ENCODE peak calls at places on chromosomes 12 and 14, in four cellular contexts. N is A549; Y is activated CD4-positive, alpha-beta T cell treated with anti-CD3 and anti-CD28 coated beads for 48 hours; S is osteocyte. X is an unnamed sample.

GRCh38 chr14:96117101-96117897 is 78.1 kb downstream of the C14orf132 start:
- DNase-seq in Y (peak), S (no peak), N (no peak), X (no peak)

GRCh38 chr12:18224745-18225144 is 36.6 kb upstream of the PIK3C2G start:
- DNase-seq in S (no peak), Y (no peak), N (peak), X (peak)

GRCh38 chr12:131912526-131913274 is 16.4 kb upstream of the PUS1 start:
- DNase-seq in Y (no peak), S (peak), N (peak), X (peak)

GRCh38 chr14:41891624-41892023 is 284.9 kb downstream of the LRFN5 start:
- DNase-seq in S (no peak), Y (no peak), N (no peak), X (no peak)

GRCh38 chr12:80195143-80195726 is 95.9 kb downstream of the OTOGL start:
- DNase-seq in Y (no peak), N (peak), S (no peak), X (peak)

GRCh38 chr12:77893918-77894317 is 63.2 kb downstream of the NAV3 start:
- DNase-seq in N (peak), Y (no peak), S (no peak), X (peak)

GRCh38 chr14:61561657-61562276 is 133.5 kb upstream of the HIF1A start:
- DNase-seq in N (peak), S (no peak), Y (no peak), X (peak)

GRCh38 chr12:131258396-131258795 is 304.7 kb downstream of the ADGRD1 start:
- DNase-seq in S (no peak), Y (no peak), N (no peak), X (no peak)

GRCh38 chr12:43352001-43352400 is 200.0 kb downstream of the ADAMTS20 start:
- DNase-seq in Y (no peak), S (no peak), N (no peak), X (no peak)

GRCh38 chr12:28189774-28190320 is 409 bp upstream of the CCDC91 start:
- DNase-seq in S (no peak), Y (no peak), N (no peak), X (no peak)

GRCh38 chr14:60166144-60166543 is 946 bp upstream of the DHRS7 start:
- DNase-seq in N (no peak), S (no peak), Y (no peak), X (no peak)

GRCh38 chr12:128098725-128099124 is 168.2 kb upstream of the TMEM132C start:
- DNase-seq in S (peak), N (no peak), Y (no peak), X (no peak)

GRCh38 chr14:72745546-72745945 is 148.4 kb downstream of the DPF3 start:
- DNase-seq in S (no peak), Y (no peak), N (no peak), X (no peak)

GRCh38 chr12:57771271-57771872 is 533 bp downstream of the METTL1 start:
- DNase-seq in Y (peak), N (peak), S (peak), X (no peak)

GRCh38 chr12:57539134-57539768 is 7.7 kb downstream of the DCTN2 start:
- DNase-seq in S (no peak), N (no peak), Y (no peak), X (no peak)

GRCh38 chr14:103597623-103598372 is 31.2 kb upstream of the KLC1 start:
- DNase-seq in S (peak), N (no peak), Y (peak), X (peak)

GRCh38 chr12:84572186-84572585 is 340.4 kb downstream of the SLC6A15 start:
- DNase-seq in S (no peak), N (no peak), Y (no peak), X (no peak)

GRCh38 chr12:128783129-128783574 is 40.6 kb downstream of the SLC15A4 start:
- DNase-seq in N (no peak), S (no peak), Y (peak), X (peak)

GRCh38 chr12:71208053-71208685 is 50.4 kb upstream of the TSPAN8 start:
- DNase-seq in Y (no peak), S (no peak), N (no peak), X (peak)

GRCh38 chr12:33944703-33945437 is 77.4 kb upstream of the ALG10 start:
- DNase-seq in S (no peak), N (no peak), Y (no peak), X (no peak)

GRCh38 chr14:47167407-47167806 is 508.0 kb downstream of the MDGA2 start:
- DNase-seq in N (no peak), Y (no peak), S (no peak), X (no peak)

GRCh38 chr12:19915392-19916192 is 452.7 kb upstream of the PDE3A start:
- DNase-seq in S (no peak), N (peak), Y (no peak), X (peak)

GRCh38 chr14:94284221-94284620 is 8.8 kb downstream of the SERPINA10 start:
- DNase-seq in Y (no peak), S (no peak), N (no peak), X (no peak)

GRCh38 chr14:68981539-68981976 is 2.5 kb upstream of the ACTN1 start:
- DNase-seq in N (no peak), Y (no peak), S (no peak), X (no peak)

GRCh38 chr14:50110323-50111037 is 5.9 kb downstream of the VCPKMT start:
- DNase-seq in S (no peak), N (no peak), Y (no peak), X (no peak)

GRCh38 chr12:59700145-59700435 is 104.3 kb downstream of the SLC16A7 start:
- DNase-seq in N (no peak), Y (no peak), S (no peak), X (no peak)

GRCh38 chr14:69658664-69659261 is 47.4 kb downstream of the SUSD6 start:
- DNase-seq in S (no peak), N (no peak), Y (peak), X (no peak)

GRCh38 chr12:76226397-76226796 is 121.8 kb downstream of the BBS10 start:
- DNase-seq in S (no peak), Y (no peak), N (no peak), X (no peak)

GRCh38 chr12:109435428-109436180 is 41.5 kb downstream of the KCTD10 start:
- DNase-seq in Y (no peak), S (no peak), N (no peak), X (no peak)

X was measured in Caki2.